ENCODE peak calls at places on chromosome 16, in seven cellular contexts. I, E, O, G, P, S and Q are unnamed samples. For H3K9me3, the result is how much of the 10 kb centered on the place peaks cover.

GRCh38 chr16:77781091-77781490 is 7.3 kb upstream of the VAT1L start:
- DNase-seq in I (no peak), E (no peak), O (no peak), G (no peak), P (no peak), S (no peak), Q (no peak)

GRCh38 chr16:3908951-3909437 is 28.5 kb upstream of the CREBBP start:
- DNase-seq in I (no peak), E (no peak), O (no peak), G (no peak), P (no peak), S (no peak), Q (no peak)

GRCh38 chr16:57029161-57030160 is 40.1 kb downstream of the NLRC5 start:
- DNase-seq in I (no peak), E (no peak), O (peak), G (no peak), P (no peak), S (no peak), Q (no peak)

GRCh38 chr16:4244254-4244812 is 2.5 kb upstream of the SRL start:
- DNase-seq in I (no peak), E (peak), O (no peak), G (no peak), P (peak), S (no peak), Q (no peak)

GRCh38 chr16:66740010-66740409 is 11.4 kb downstream of the DYNC1LI2 start:
- DNase-seq in I (no peak), E (peak), O (peak), G (no peak), P (no peak), S (no peak), Q (no peak)

GRCh38 chr16:85936761-85937343 is 37.9 kb downstream of the IRF8 start:
- DNase-seq in I (no peak), E (no peak), O (peak), G (no peak), P (no peak), S (no peak), Q (no peak)

GRCh38 chr16:2987286-2987685 is 7.0 kb upstream of the PKMYT1 start:
- DNase-seq in I (no peak), E (no peak), O (no peak), G (no peak), P (no peak), S (no peak), Q (no peak)

GRCh38 chr16:68436581-68436980 is 11.7 kb downstream of the SMPD3 start:
- DNase-seq in I (no peak), E (no peak), O (no peak), G (no peak), P (no peak), S (no peak), Q (no peak)

GRCh38 chr16:83975646-83976260 is 7.7 kb downstream of the NECAB2 start:
- DNase-seq in I (peak), E (no peak), O (no peak), G (no peak), P (no peak), S (no peak), Q (no peak)

GRCh38 chr16:62927122-62927521 is 890.9 kb upstream of the CDH8 start:
- DNase-seq in I (no peak), E (no peak), O (no peak), G (no peak), P (no peak), S (no peak), Q (no peak)
- H3K9me3 ChIP-seq in I (under half), E (under half), O (under half), G (under half), P (under half), S (under half), Q (under half)

GRCh38 chr16:9813665-9814064 is 368.6 kb downstream of the GRIN2A start:
- DNase-seq in I (no peak), E (no peak), O (no peak), G (no peak), P (no peak), S (no peak), Q (no peak)

GRCh38 chr16:9807302-9807701 is 374.9 kb downstream of the GRIN2A start:
- DNase-seq in I (no peak), E (no peak), O (no peak), G (no peak), P (no peak), S (no peak), Q (no peak)

DNA sequence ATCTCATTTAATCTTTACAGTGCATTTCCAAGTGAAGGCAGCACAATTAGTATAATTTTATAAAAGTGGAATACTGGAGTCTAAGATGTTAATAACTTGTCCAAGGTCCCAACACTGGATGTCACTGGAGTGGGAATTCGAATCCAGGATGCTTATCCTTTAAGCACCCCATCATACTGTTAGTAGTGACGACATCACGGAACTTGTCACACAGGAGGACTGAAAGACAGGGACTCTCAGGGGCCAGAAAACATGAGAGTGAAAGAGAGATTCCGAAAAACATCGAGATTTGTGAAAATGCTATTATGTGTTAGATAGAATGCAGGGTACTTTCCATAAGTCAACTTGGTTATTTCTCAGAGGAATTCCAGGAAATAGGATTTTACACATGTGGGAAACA is 374.0 kb downstream of the GRIN2A start:
- DNase-seq in I (no peak), E (no peak), O (no peak), G (no peak), P (no peak), S (no peak), Q (no peak)
- H3K9me3 ChIP-seq in I (under half), E (under half), O (under half), G (under half), P (under half), S (under half), Q (under half)

DNA sequence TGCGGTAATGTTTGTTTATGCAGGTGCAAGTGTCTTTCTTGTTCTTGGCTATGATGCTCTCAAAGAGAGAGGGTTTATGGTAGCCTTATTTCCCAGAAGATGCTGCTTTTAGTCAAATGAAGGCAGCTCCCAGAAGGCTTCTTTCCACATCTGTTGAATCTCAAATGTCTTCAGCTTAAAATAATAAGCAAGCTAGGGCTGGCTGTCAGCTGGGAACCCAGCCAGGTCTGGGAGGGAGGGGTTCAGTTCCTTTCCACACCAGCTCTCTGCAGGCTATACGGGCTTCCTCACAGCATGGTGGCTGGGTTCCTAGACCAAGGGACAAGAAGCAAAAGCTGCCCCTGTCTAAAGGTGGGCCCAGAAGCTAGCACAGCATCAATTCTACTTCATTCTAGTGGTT is 47.4 kb upstream of the ATF7IP2 start:
- DNase-seq in I (no peak), E (no peak), O (no peak), G (no peak), P (no peak), S (no peak), Q (no peak)
- H3K9me3 ChIP-seq in I (under half), E (under half), O (under half), G (under half), P (under half), S (under half), Q (under half)

DNA sequence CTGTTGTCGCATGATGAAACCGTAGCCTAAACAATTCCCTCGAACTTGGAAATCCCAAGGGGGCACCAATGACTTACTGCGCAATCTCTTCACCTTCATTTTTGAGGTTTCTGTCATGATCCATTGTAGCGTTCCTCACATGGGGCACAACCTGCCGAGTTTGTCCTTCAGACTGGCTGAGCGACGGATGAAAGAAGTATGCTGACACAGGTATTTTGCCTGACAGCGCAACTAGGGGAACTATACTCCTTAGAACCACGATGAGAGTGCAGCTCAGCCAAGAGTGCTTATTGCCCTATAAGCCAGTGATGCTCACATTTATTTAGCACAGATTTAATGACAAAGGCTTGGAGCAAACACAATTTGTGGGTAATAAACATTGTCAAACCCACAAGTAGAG is 106.3 kb upstream of the ZNF267 start:
- DNase-seq in I (no peak), E (no peak), O (no peak), G (no peak), P (no peak), S (no peak), Q (no peak)
- H3K9me3 ChIP-seq in I (under half), E (under half), O (under half), G (half or more), P (half or more), S (half or more), Q (under half)

DNA sequence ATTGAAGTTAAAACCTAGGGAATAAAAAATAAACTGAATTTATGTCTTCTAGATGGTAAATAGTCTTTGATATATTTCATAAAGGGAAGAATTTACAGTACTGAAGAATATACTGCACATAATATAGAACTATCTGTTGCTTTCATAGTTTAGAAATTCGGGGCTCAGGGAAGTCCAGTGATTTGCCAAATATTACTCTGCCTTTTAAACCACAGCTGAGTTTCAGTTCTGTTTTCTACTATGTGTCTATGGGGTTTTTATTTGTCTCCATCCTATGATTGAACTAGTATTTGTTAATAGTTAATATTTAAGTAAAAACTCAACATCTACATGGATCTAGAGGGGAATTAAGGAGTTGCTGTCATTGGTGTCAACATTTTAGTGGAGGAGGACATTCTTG is 715.0 kb upstream of the CDH8 start:
- DNase-seq in I (no peak), E (no peak), O (no peak), G (no peak), P (no peak), S (no peak), Q (no peak)
- H3K9me3 ChIP-seq in I (under half), E (under half), O (under half), G (under half), P (under half), S (under half), Q (under half)

GRCh38 chr16:29646947-29647346 is 16.1 kb upstream of the SPN start:
- DNase-seq in I (no peak), E (no peak), O (no peak), G (no peak), P (no peak), S (no peak), Q (no peak)
- H3K9me3 ChIP-seq in I (under half), E (under half), O (under half), G (under half), P (under half), S (under half), Q (under half)